ENCODE peak calls at places on chromosomes 12 and 14, in five cellular contexts. L is dermis blood vessel endothelial cell, B is activated B cell treated with CpG ODN at 0.5 μM for 24 hours, P is NCI-H1436 treated with DMSO at 0.1 percent for 48 hours, T is A172. R is an unnamed sample.

GRCh38 chr12:50219544-50219943 is 52.4 kb upstream of the CERS5 start:
- DNase-seq in L (no peak), B (no peak), P (no peak), T (no peak), R (no peak)

GRCh38 chr12:105813201-105813600 is 325.6 kb downstream of the NUAK1 start:
- DNase-seq in L (no peak), B (no peak), P (no peak), T (no peak), R (no peak)

GRCh38 chr12:92424338-92424737 is 278.5 kb upstream of the PLEKHG7 start:
- DNase-seq in L (peak; percentile 40), B (no peak), P (no peak), T (no peak), R (no peak)

GRCh38 chr14:58166005-58166983 is 14.3 kb upstream of the ARMH4 start:
- DNase-seq in L (peak; percentile 84), B (peak; percentile 53), P (peak; percentile 27), T (peak; percentile 66), R (peak; percentile 23)

GRCh38 chr12:52061470-52062166 is 8.2 kb upstream of the ATG101 start:
- DNase-seq in L (no peak), B (no peak), P (no peak), T (no peak), R (no peak)

GRCh38 chr12:131736807-131737484 is 26.1 kb downstream of the SFSWAP start:
- DNase-seq in L (peak; percentile 63), B (no peak), P (no peak), T (peak; percentile 78), R (no peak)

GRCh38 chr14:59507063-59507751 is 22.9 kb downstream of the JKAMP start:
- DNase-seq in L (peak; percentile 58), B (no peak), P (peak; percentile 1), T (peak; percentile 51), R (no peak)

GRCh38 chr12:103913100-103913499 is 17.1 kb upstream of the HSP90B1 start:
- DNase-seq in L (no peak), B (no peak), P (no peak), T (no peak), R (no peak)

GRCh38 chr12:108332791-108333382 is 6.2 kb downstream of the CMKLR1 start:
- DNase-seq in L (peak; percentile 19), B (no peak), P (no peak), T (no peak), R (no peak)

GRCh38 chr14:96852823-96853422 is 55.7 kb downstream of the VRK1 start:
- DNase-seq in L (peak; percentile 68), B (no peak), P (no peak), T (peak; percentile 4), R (no peak)

GRCh38 chr14:36279306-36280244 is 40.9 kb downstream of the MBIP start:
- DNase-seq in L (no peak), B (no peak), P (no peak), T (no peak), R (no peak)

GRCh38 chr14:51095854-51096823 is 1.2 kb upstream of the TRIM9 start:
- DNase-seq in L (peak; percentile 4), B (peak; percentile 23), P (no peak), T (no peak), R (no peak)

GRCh38 chr14:104686624-104687517 is 2.5 kb upstream of the INF2 start:
- DNase-seq in L (peak; percentile 27), B (no peak), P (no peak), T (no peak), R (no peak)

GRCh38 chr12:16076970-16077527 is 165.9 kb downstream of the DERA start:
- DNase-seq in L (no peak), B (no peak), P (no peak), T (no peak), R (no peak)

GRCh38 chr12:124418156-124418555 is 123.3 kb downstream of the RFLNA start:
- DNase-seq in L (no peak), B (no peak), P (no peak), T (no peak), R (no peak)

GRCh38 chr14:39173198-39173597 is 1.9 kb upstream of the PNN start:
- DNase-seq in L (no peak), B (no peak), P (no peak), T (no peak), R (no peak)

GRCh38 chr14:69038449-69039286 is 59.6 kb upstream of the ACTN1 start:
- DNase-seq in L (peak; percentile 95), B (no peak), P (no peak), T (peak; percentile 51), R (no peak)

GRCh38 chr12:113469224-113469652 is 2.4 kb downstream of the LHX5 start:
- DNase-seq in L (no peak), B (no peak), P (no peak), T (no peak), R (no peak)

GRCh38 chr14:24432259-24433131 is 2.7 kb downstream of the KHNYN start:
- DNase-seq in L (no peak), B (no peak), P (no peak), T (no peak), R (no peak)

GRCh38 chr12:117394491-117394890 is 33.1 kb upstream of the NOS1 start:
- DNase-seq in L (no peak), B (no peak), P (no peak), T (no peak), R (no peak)

GRCh38 chr14:56131865-56132830 is 13.9 kb downstream of the PELI2 start:
- DNase-seq in L (no peak), B (no peak), P (no peak), T (no peak), R (no peak)

GRCh38 chr12:57240069-57240921 is 10.7 kb downstream of the STAC3 start:
- DNase-seq in L (no peak), B (peak; percentile 71), P (no peak), T (no peak), R (peak; percentile 48)

GRCh38 chr14:36580856-36581831 is 1.3 kb downstream of the NKX2-8 start:
- DNase-seq in L (peak; percentile 30), B (no peak), P (no peak), T (no peak), R (no peak)

GRCh38 chr12:50949801-50950302 is 2.5 kb upstream of the HIGD1C start:
- DNase-seq in L (no peak), B (no peak), P (no peak), T (no peak), R (no peak)

GRCh38 chr12:9334026-9334692 is 126.0 kb upstream of the PZP start:
- DNase-seq in L (no peak), B (no peak), P (no peak), T (no peak), R (no peak)

GRCh38 chr12:109905301-109905700 is 5.2 kb downstream of the TCHP start:
- DNase-seq in L (no peak), B (no peak), P (no peak), T (no peak), R (no peak)

GRCh38 chr12:64733857-64734256 is 25.3 kb downstream of the GNS start:
- DNase-seq in L (peak; percentile 48), B (no peak), P (no peak), T (peak; percentile 83), R (no peak)

GRCh38 chr12:118377005-118377890 is 893 bp downstream of the SUDS3 start:
- DNase-seq in L (peak; percentile 20), B (no peak), P (no peak), T (no peak), R (no peak)

GRCh38 chr14:58737511-58737910 is 99.7 kb downstream of the DACT1 start:
- DNase-seq in L (no peak), B (no peak), P (no peak), T (no peak), R (no peak)

GRCh38 chr12:120658286-120659150 is 18.1 kb downstream of the CABP1 start:
- DNase-seq in L (no peak), B (no peak), P (no peak), T (no peak), R (no peak)

GRCh38 chr12:120138366-120138765 is 21.8 kb upstream of the RAB35 start:
- DNase-seq in L (no peak), B (no peak), P (no peak), T (no peak), R (no peak)

GRCh38 chr12:98895086-98895651 is 250.1 kb downstream of the APAF1 start:
- DNase-seq in L (no peak), B (no peak), P (no peak), T (no peak), R (no peak)